ENCODE peak calls at places on chromosomes 16 and 17, in five cellular contexts. Y, L, H, U and W are unnamed samples.

GRCh38 chr16:51886456-51886855 is 660.5 kb downstream of the TOX3 start:
- DNase-seq in Y (no peak), L (no peak), H (no peak), U (no peak), W (no peak)

GRCh38 chr17:66432558-66432957 is 130.1 kb downstream of the PRKCA start:
- DNase-seq in Y (no peak), L (no peak), H (no peak), U (no peak), W (no peak)

GRCh38 chr16:84247844-84248243 is 8.0 kb upstream of the KCNG4 start:
- DNase-seq in Y (no peak), L (no peak), H (no peak), U (no peak), W (no peak)

GRCh38 chr16:180101-180920 is at the start of gene HBQ1:
- DNase-seq in Y (peak; percentile 35), L (peak; percentile 29), H (peak; percentile 82), U (peak; percentile 11), W (no peak)

GRCh38 chr16:81996664-81997529 is 14.4 kb downstream of the SDR42E1 start:
- DNase-seq in Y (no peak), L (peak; percentile 26), H (no peak), U (peak; percentile 56), W (no peak)

GRCh38 chr17:81810892-81811704 is 7.1 kb downstream of the GCGR start:
- DNase-seq in Y (no peak), L (no peak), H (no peak), U (no peak), W (no peak)

GRCh38 chr17:73542323-73542722 is 101.9 kb downstream of the SDK2 start:
- DNase-seq in Y (no peak), L (no peak), H (no peak), U (no peak), W (no peak)

GRCh38 chr17:19717411-19717908 is 1.1 kb upstream of the SLC47A2 start:
- DNase-seq in Y (no peak), L (no peak), H (no peak), U (no peak), W (no peak)

GRCh38 chr17:68634345-68634876 is 33.2 kb upstream of the FAM20A start:
- DNase-seq in Y (no peak), L (no peak), H (no peak), U (no peak), W (no peak)

GRCh38 chr16:13453325-13453724 is 466.6 kb upstream of the ERCC4 start:
- DNase-seq in Y (no peak), L (no peak), H (no peak), U (peak; percentile 7), W (no peak)

GRCh38 chr16:81266680-81267095 is 28.2 kb downstream of the BCO1 start:
- DNase-seq in Y (no peak), L (no peak), H (no peak), U (no peak), W (no peak)

GRCh38 chr17:36546418-36547093 is 1.8 kb downstream of the GGNBP2 start:
- DNase-seq in Y (no peak), L (peak; percentile 7), H (no peak), U (no peak), W (no peak)

GRCh38 chr16:4991754-4992153 is 33.6 kb downstream of the SEC14L5 start:
- DNase-seq in Y (no peak), L (no peak), H (no peak), U (no peak), W (no peak)

GRCh38 chr16:14069818-14070217 is 1.3 kb upstream of the MRTFB start:
- DNase-seq in Y (no peak), L (no peak), H (no peak), U (no peak), W (no peak)

GRCh38 chr17:17822189-17822978 is 14.4 kb downstream of the SREBF1 start:
- DNase-seq in Y (no peak), L (peak; percentile 92), H (no peak), U (peak; percentile 91), W (no peak)

GRCh38 chr17:48470388-48471034 is 40.5 kb upstream of the SKAP1 start:
- DNase-seq in Y (no peak), L (peak; percentile 31), H (no peak), U (peak; percentile 68), W (no peak)

GRCh38 chr16:78405833-78406232 is 306.4 kb downstream of the WWOX start:
- DNase-seq in Y (no peak), L (no peak), H (no peak), U (no peak), W (no peak)

GRCh38 chr17:39139137-39139516 is 12.3 kb downstream of the PLXDC1 start:
- DNase-seq in Y (no peak), L (peak; percentile 46), H (no peak), U (peak; percentile 68), W (no peak)

GRCh38 chr16:22077700-22078313 is 14.5 kb upstream of the VWA3A start:
- DNase-seq in Y (peak; percentile 69), L (peak; percentile 79), H (peak; percentile 69), U (peak; percentile 68), W (no peak)